ENCODE peak calls at places on chromosomes 16 and 17, in five cellular contexts. N is NCI-H774, E is body of pancreas, G is WERI-Rb-1, J is NCI-H748 treated with DMSO at 0.1 percent for 48 hours. D is an unnamed sample.

GRCh38 chr16:69922200-69922599 is 28.9 kb upstream of the CLEC18A start:
- DNase-seq in G (no peak), J (no peak), E (no peak), N (no peak), D (no peak)

GRCh38 chr16:85286970-85287814 is 174.9 kb upstream of the CIBAR2 start:
- DNase-seq in E (peak; percentile 15), J (no peak), G (peak; percentile 83), N (no peak), D (no peak)

GRCh38 chr17:42428141-42428944 is 5.3 kb upstream of the CAVIN1 start:
- DNase-seq in E (peak; percentile 78), N (peak; percentile 71), G (peak; percentile 64), J (no peak), D (peak; percentile 78)

GRCh38 chr17:61076649-61077048 is 323.0 kb upstream of the TBX2 start:
- DNase-seq in N (no peak), E (no peak), J (no peak), G (no peak), D (no peak)

GRCh38 chr17:6461792-6462524 is 17.7 kb downstream of the PIMREG start:
- DNase-seq in G (peak; percentile 59), N (no peak), J (no peak), E (no peak), D (no peak)

GRCh38 chr16:74563828-74564263 is 43.1 kb downstream of the GLG1 start:
- DNase-seq in J (no peak), N (no peak), G (no peak), E (peak; percentile 61), D (peak; percentile 62)

GRCh38 chr17:74190154-74190553 is 13.3 kb upstream of the RPL38 start:
- DNase-seq in G (no peak), N (peak; percentile 88), E (peak; percentile 35), J (peak; percentile 7), D (no peak)

GRCh38 chr16:80023865-80024264 is 423.3 kb upstream of the MAF start:
- DNase-seq in G (no peak), J (no peak), N (no peak), E (no peak), D (no peak)

GRCh38 chr17:82442643-82443464 is 7.7 kb downstream of the CYBC1 start:
- DNase-seq in E (no peak), N (no peak), J (no peak), G (no peak), D (no peak)

GRCh38 chr16:26905336-26905735 is 161.4 kb upstream of the C16orf82 start:
- DNase-seq in E (no peak), G (no peak), N (no peak), J (no peak), D (no peak)

GRCh38 chr16:3193221-3194212 is 5.5 kb downstream of the OR1F1 start:
- DNase-seq in J (no peak), N (no peak), E (no peak), G (no peak), D (no peak)

GRCh38 chr17:1241904-1242303 is 28.3 kb upstream of the BHLHA9 start:
- DNase-seq in E (peak; percentile 69), J (peak; percentile 84), G (no peak), N (peak; percentile 65), D (no peak)

GRCh38 chr16:11052080-11052808 is 107.9 kb downstream of the CLEC16A start:
- DNase-seq in G (no peak), E (no peak), J (no peak), N (no peak), D (no peak)

GRCh38 chr17:18185391-18185790 is 1.8 kb downstream of the ALKBH5 start:
- DNase-seq in G (no peak), E (peak; percentile 14), N (no peak), J (no peak), D (no peak)

GRCh38 chr16:21169249-21169981 is 10.9 kb downstream of the LDAF1 start:
- DNase-seq in G (no peak), J (no peak), N (no peak), E (no peak), D (no peak)

GRCh38 chr16:74224828-74225227 is 71.8 kb upstream of the PSMD7 start:
- DNase-seq in N (no peak), J (no peak), G (no peak), E (no peak), D (no peak)

GRCh38 chr16:17224859-17225258 is 245.9 kb downstream of the XYLT1 start:
- DNase-seq in E (peak; percentile 89), G (peak; percentile 46), J (no peak), N (no peak), D (no peak)

GRCh38 chr17:74179576-74179975 is 23.9 kb upstream of the RPL38 start:
- DNase-seq in N (no peak), E (no peak), J (no peak), G (no peak), D (no peak)

GRCh38 chr17:43861960-43862359 is 15.0 kb downstream of the CD300LG start:
- DNase-seq in N (no peak), E (no peak), G (no peak), J (no peak), D (no peak)

GRCh38 chr17:40699359-40699758 is 4.2 kb downstream of the KRT24 start:
- DNase-seq in E (no peak), G (no peak), J (no peak), N (peak; percentile 38), D (no peak)

GRCh38 chr17:73998246-73999220 is 204.9 kb upstream of the RPL38 start:
- DNase-seq in G (peak; percentile 92), J (peak; percentile 25), E (peak; percentile 64), N (peak; percentile 77), D (peak; percentile 81)

GRCh38 chr17:61309857-61310256 is 89.8 kb upstream of the TBX2 start:
- DNase-seq in N (no peak), G (no peak), E (no peak), J (no peak), D (no peak)

GRCh38 chr17:51703364-51704341 is 443.3 kb downstream of the UTP18 start:
- DNase-seq in J (no peak), E (peak; percentile 74), N (no peak), G (no peak), D (no peak)